ENCODE peak calls at places on chromosomes 12 and 14, in four cellular contexts. One of them, this sample, is unnamed.

GRCh38 chr14:55580401-55581010 is 499 bp downstream of the KTN1 start:
- DNase-seq in left ventricle myocardium inferior: peak; percentile 63
- DNase-seq in GM10248: peak; percentile 61
- DNase-seq in MM.1S: peak; percentile 26
- DNase-seq in this sample: peak; percentile 65

GRCh38 chr14:76919811-76920571 is 93.8 kb downstream of the LRRC74A start:
- DNase-seq in MM.1S: no peak
- DNase-seq in left ventricle myocardium inferior: peak; percentile 48
- DNase-seq in GM10248: no peak
- DNase-seq in this sample: no peak

GRCh38 chr14:100810861-100811461 is 15.0 kb upstream of the MEG3 start:
- DNase-seq in GM10248: no peak
- DNase-seq in MM.1S: no peak
- DNase-seq in left ventricle myocardium inferior: no peak
- DNase-seq in this sample: no peak

GRCh38 chr12:116152268-116152667 is 125.2 kb downstream of the MED13L start:
- DNase-seq in GM10248: no peak
- DNase-seq in left ventricle myocardium inferior: no peak
- DNase-seq in MM.1S: no peak
- DNase-seq in this sample: peak; percentile 33

GRCh38 chr12:30694971-30695326 is 720 bp downstream of the IPO8 start:
- DNase-seq in MM.1S: peak; percentile 35
- DNase-seq in left ventricle myocardium inferior: no peak
- DNase-seq in GM10248: peak; percentile 20
- DNase-seq in this sample: peak; percentile 29

GRCh38 chr12:59077153-59077930 is 157.0 kb upstream of the LRIG3 start:
- DNase-seq in GM10248: no peak
- DNase-seq in MM.1S: no peak
- DNase-seq in left ventricle myocardium inferior: no peak
- DNase-seq in this sample: no peak

GRCh38 chr12:95164656-95165055 is 52.6 kb downstream of the FGD6 start:
- DNase-seq in MM.1S: no peak
- DNase-seq in GM10248: no peak
- DNase-seq in left ventricle myocardium inferior: no peak
- DNase-seq in this sample: no peak

GRCh38 chr14:61461808-61462275 is 140.5 kb downstream of the PRKCH start:
- DNase-seq in GM10248: peak; percentile 55
- DNase-seq in MM.1S: peak; percentile 39
- DNase-seq in left ventricle myocardium inferior: no peak
- DNase-seq in this sample: peak; percentile 61

GRCh38 chr12:52087961-52088820 is 8.7 kb downstream of the SMIM41 start:
- DNase-seq in left ventricle myocardium inferior: no peak
- DNase-seq in MM.1S: no peak
- DNase-seq in GM10248: peak; percentile 65
- DNase-seq in this sample: peak; percentile 71

GRCh38 chr14:91985521-91986255 is 38.2 kb upstream of the FBLN5 start:
- DNase-seq in MM.1S: no peak
- DNase-seq in GM10248: no peak
- DNase-seq in left ventricle myocardium inferior: no peak
- DNase-seq in this sample: no peak

GRCh38 chr12:45464699-45465098 is 248.8 kb downstream of the ANO6 start:
- DNase-seq in GM10248: no peak
- DNase-seq in left ventricle myocardium inferior: no peak
- DNase-seq in MM.1S: no peak
- DNase-seq in this sample: no peak

GRCh38 chr12:57491393-57492280 is 3.8 kb downstream of the MARS1 start:
- DNase-seq in left ventricle myocardium inferior: no peak
- DNase-seq in GM10248: no peak
- DNase-seq in MM.1S: no peak
- DNase-seq in this sample: peak; percentile 31
- TF ChIP-seq CTCF in left ventricle myocardium inferior: no peak
- TF ChIP-seq CTCF in GM10248: no peak
- TF ChIP-seq CTCF in MM.1S: peak; percentile 11
- TF ChIP-seq CTCF in this sample: peak; percentile 13

GRCh38 chr14:97158102-97158501 is 360.9 kb downstream of the VRK1 start:
- DNase-seq in MM.1S: no peak
- DNase-seq in left ventricle myocardium inferior: no peak
- DNase-seq in GM10248: no peak
- DNase-seq in this sample: no peak

GRCh38 chr14:97166497-97166896 is 369.3 kb downstream of the VRK1 start:
- DNase-seq in left ventricle myocardium inferior: no peak
- DNase-seq in GM10248: no peak
- DNase-seq in MM.1S: no peak
- DNase-seq in this sample: peak; percentile 56

GRCh38 chr14:97159124-97159523 is 361.9 kb downstream of the VRK1 start:
- DNase-seq in GM10248: no peak
- DNase-seq in left ventricle myocardium inferior: no peak
- DNase-seq in MM.1S: no peak
- DNase-seq in this sample: no peak

GRCh38 chr14:97162621-97163020 is 365.4 kb downstream of the VRK1 start:
- DNase-seq in left ventricle myocardium inferior: no peak
- DNase-seq in MM.1S: no peak
- DNase-seq in GM10248: no peak
- DNase-seq in this sample: no peak

DNA sequence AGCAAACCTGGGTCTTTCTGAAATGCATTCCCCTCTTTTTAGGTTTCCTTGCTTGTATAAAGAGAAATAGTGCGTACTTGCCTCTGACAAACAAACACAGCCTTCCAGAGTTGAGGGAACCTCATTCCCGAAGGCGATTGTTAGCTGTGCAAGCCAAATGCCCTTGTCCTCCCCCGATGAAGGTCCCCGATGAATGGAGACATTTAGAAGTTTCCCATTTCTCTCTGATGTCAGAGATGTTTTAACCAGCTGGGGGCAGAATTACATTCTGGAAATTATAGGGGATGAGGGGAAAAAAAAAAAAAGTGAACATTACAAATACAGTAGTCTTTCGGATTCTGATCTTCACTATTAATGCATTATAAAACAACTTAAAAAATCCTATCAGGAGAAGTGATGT is 366.8 kb downstream of the VRK1 start:
- DNase-seq in left ventricle myocardium inferior: no peak
- DNase-seq in MM.1S: no peak
- DNase-seq in GM10248: no peak
- DNase-seq in this sample: no peak
- TF ChIP-seq CTCF in left ventricle myocardium inferior: no peak
- TF ChIP-seq CTCF in MM.1S: no peak
- TF ChIP-seq CTCF in GM10248: no peak
- TF ChIP-seq CTCF in this sample: no peak

GRCh38 chr14:96151242-96151641 is 53.4 kb upstream of the BDKRB2 start:
- DNase-seq in GM10248: no peak
- DNase-seq in MM.1S: no peak
- DNase-seq in left ventricle myocardium inferior: no peak
- DNase-seq in this sample: no peak

GRCh38 chr14:96149131-96149530 is 55.5 kb upstream of the BDKRB2 start:
- DNase-seq in left ventricle myocardium inferior: no peak
- DNase-seq in GM10248: no peak
- DNase-seq in MM.1S: no peak
- DNase-seq in this sample: no peak

GRCh38 chr14:96150214-96150613 is 54.4 kb upstream of the BDKRB2 start:
- DNase-seq in MM.1S: no peak
- DNase-seq in left ventricle myocardium inferior: no peak
- DNase-seq in GM10248: no peak
- DNase-seq in this sample: no peak

GRCh38 chr14:96154900-96155299 is 49.7 kb upstream of the BDKRB2 start:
- DNase-seq in left ventricle myocardium inferior: no peak
- DNase-seq in GM10248: no peak
- DNase-seq in MM.1S: no peak
- DNase-seq in this sample: no peak

DNA sequence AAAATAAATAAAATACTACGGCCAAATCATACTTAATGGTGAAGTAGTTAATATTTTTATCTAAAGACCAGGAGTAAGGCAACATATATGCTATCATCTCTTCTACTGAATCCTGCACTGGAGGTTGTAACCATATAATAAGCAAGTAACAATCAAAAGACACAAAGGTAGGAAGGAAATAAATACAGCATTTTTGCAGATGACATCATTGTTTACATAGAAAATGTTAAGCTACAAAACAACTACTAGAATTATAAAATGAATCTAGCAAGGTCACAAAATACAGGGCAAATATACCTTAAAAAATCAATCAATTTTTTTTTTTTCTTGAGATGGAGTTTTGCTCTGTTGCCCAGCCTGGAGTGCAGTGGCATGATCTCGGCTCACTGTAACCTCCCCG is 51.6 kb upstream of the BDKRB2 start:
- DNase-seq in MM.1S: no peak
- DNase-seq in GM10248: no peak
- DNase-seq in left ventricle myocardium inferior: no peak
- DNase-seq in this sample: no peak
- TF ChIP-seq CTCF in MM.1S: no peak
- TF ChIP-seq CTCF in GM10248: no peak
- TF ChIP-seq CTCF in left ventricle myocardium inferior: no peak
- TF ChIP-seq CTCF in this sample: no peak

GRCh38 chr12:6383572-6384498 is at the start of gene LTBR:
- DNase-seq in MM.1S: no peak
- DNase-seq in GM10248: peak; percentile 36
- DNase-seq in left ventricle myocardium inferior: peak; percentile 98
- DNase-seq in this sample: peak; percentile 59
- TF ChIP-seq CTCF in MM.1S: no peak
- TF ChIP-seq CTCF in GM10248: no peak
- TF ChIP-seq CTCF in left ventricle myocardium inferior: peak; percentile 20
- TF ChIP-seq CTCF in this sample: no peak

GRCh38 chr12:120767071-120768024 is 41.7 kb downstream of the ACADS start:
- DNase-seq in left ventricle myocardium inferior: no peak
- DNase-seq in MM.1S: no peak
- DNase-seq in GM10248: peak; percentile 3
- DNase-seq in this sample: no peak
- TF ChIP-seq CTCF in left ventricle myocardium inferior: no peak
- TF ChIP-seq CTCF in MM.1S: no peak
- TF ChIP-seq CTCF in GM10248: no peak
- TF ChIP-seq CTCF in this sample: no peak

GRCh38 chr12:42565633-42566032 is 23.9 kb downstream of the PRICKLE1 start:
- DNase-seq in MM.1S: no peak
- DNase-seq in left ventricle myocardium inferior: no peak
- DNase-seq in GM10248: no peak
- DNase-seq in this sample: no peak
- TF ChIP-seq CTCF in MM.1S: no peak
- TF ChIP-seq CTCF in left ventricle myocardium inferior: peak; percentile 45
- TF ChIP-seq CTCF in GM10248: no peak
- TF ChIP-seq CTCF in this sample: no peak

DNA sequence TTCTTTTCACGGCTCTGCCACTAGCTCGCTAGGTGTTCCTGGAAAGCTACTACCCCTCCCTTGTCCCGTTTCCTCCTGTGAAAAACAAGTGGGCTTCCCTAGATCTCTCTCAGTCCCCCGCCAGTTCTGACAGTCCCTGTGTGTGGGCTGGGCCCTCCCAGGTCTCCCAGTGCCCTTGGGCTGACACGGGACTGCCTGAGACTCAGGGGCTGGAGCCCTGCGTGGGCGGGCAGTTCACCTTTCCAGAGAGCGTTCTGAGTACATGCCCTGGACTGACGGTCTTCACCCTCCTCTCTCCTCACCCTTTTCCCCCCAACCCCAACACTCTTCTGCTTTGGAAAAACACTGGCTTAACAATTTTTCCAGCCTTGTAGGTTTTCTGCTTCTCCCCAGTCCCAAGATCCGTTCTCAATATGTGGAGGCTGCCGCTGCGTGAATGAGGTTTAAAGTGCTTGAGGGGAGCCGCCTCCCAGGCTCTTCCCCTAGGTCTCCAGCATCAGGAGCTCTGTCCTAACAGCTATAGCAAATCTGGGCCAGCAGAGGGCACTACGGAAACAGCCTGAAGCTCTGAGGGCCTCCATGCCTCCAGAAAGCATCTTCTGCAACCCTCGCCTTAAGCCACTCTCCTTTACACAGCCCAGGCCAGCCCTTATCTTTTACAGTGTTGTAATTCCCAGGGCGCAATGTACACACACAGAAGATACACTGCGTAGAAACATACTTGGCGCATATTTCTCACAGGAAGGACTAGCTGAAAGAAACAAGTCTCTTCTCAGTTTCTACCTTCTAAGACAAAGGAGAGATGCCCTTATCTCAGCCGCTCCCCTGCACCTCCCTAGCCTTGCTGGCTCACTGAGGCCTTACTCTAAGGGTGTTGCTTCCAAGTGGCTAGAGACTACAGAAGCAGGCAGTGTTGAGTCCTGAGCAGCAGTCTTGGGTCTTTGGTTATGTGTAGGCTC is 10.4 kb upstream of the DCD start:
- DNase-seq in GM10248: peak; percentile 75
- DNase-seq in left ventricle myocardium inferior: peak; percentile 18
- DNase-seq in MM.1S: peak; percentile 70
- DNase-seq in this sample: peak; percentile 70
- TF ChIP-seq CTCF in GM10248: peak; percentile 77
- TF ChIP-seq CTCF in left ventricle myocardium inferior: peak; percentile 55
- TF ChIP-seq CTCF in MM.1S: peak; percentile 84
- TF ChIP-seq CTCF in this sample: peak; percentile 80

GRCh38 chr12:88577537-88577936 is 2.7 kb downstream of the KITLG start:
- DNase-seq in MM.1S: no peak
- DNase-seq in left ventricle myocardium inferior: no peak
- DNase-seq in GM10248: no peak
- DNase-seq in this sample: no peak
- TF ChIP-seq CTCF in MM.1S: no peak
- TF ChIP-seq CTCF in left ventricle myocardium inferior: peak; percentile 28
- TF ChIP-seq CTCF in GM10248: no peak
- TF ChIP-seq CTCF in this sample: no peak